ENCODE peak calls at places on chromosome 22, in four cellular contexts. One of them, this sample, is unnamed.

GRCh38 chr22:25100972-25101371 is 98.7 kb upstream of the CRYBB3 start:
- DNase-seq in upper lobe of right lung: no peak
- DNase-seq in PC-3: no peak
- DNase-seq in cardiac fibroblast: no peak
- DNase-seq in this sample: no peak

GRCh38 chr22:39212721-39213376 is 31.9 kb downstream of the PDGFB start:
- DNase-seq in upper lobe of right lung: peak
- DNase-seq in PC-3: peak
- DNase-seq in cardiac fibroblast: peak
- DNase-seq in this sample: peak

GRCh38 chr22:47334596-47334995 is 572.1 kb downstream of the TBC1D22A start:
- DNase-seq in upper lobe of right lung: no peak
- DNase-seq in PC-3: no peak
- DNase-seq in cardiac fibroblast: no peak
- DNase-seq in this sample: no peak

GRCh38 chr22:33635766-33636165 is 284.5 kb downstream of the LARGE1 start:
- DNase-seq in upper lobe of right lung: no peak
- DNase-seq in PC-3: no peak
- DNase-seq in cardiac fibroblast: no peak
- DNase-seq in this sample: no peak

GRCh38 chr22:39090426-39091064 is 6.5 kb upstream of the APOBEC3H start:
- DNase-seq in upper lobe of right lung: no peak
- DNase-seq in PC-3: peak
- DNase-seq in cardiac fibroblast: no peak
- DNase-seq in this sample: no peak

GRCh38 chr22:17726561-17727243 is 47.6 kb downstream of the BID start:
- DNase-seq in upper lobe of right lung: no peak
- DNase-seq in PC-3: no peak
- DNase-seq in cardiac fibroblast: no peak
- DNase-seq in this sample: no peak

GRCh38 chr22:28231423-28231822 is 312.4 kb upstream of the PITPNB start:
- DNase-seq in upper lobe of right lung: no peak
- DNase-seq in PC-3: no peak
- DNase-seq in cardiac fibroblast: peak
- DNase-seq in this sample: peak

GRCh38 chr22:44442186-44442465 is 55.9 kb downstream of the RTL6 start:
- DNase-seq in upper lobe of right lung: peak
- DNase-seq in PC-3: no peak
- DNase-seq in cardiac fibroblast: no peak
- DNase-seq in this sample: no peak

GRCh38 chr22:24176040-24176439 is 5.2 kb upstream of the SUSD2 start:
- DNase-seq in upper lobe of right lung: no peak
- DNase-seq in PC-3: no peak
- DNase-seq in cardiac fibroblast: no peak
- DNase-seq in this sample: no peak

GRCh38 chr22:38243007-38243775 is 29.6 kb downstream of the TMEM184B start:
- DNase-seq in upper lobe of right lung: no peak
- DNase-seq in PC-3: no peak
- DNase-seq in cardiac fibroblast: peak
- DNase-seq in this sample: no peak

GRCh38 chr22:33105501-33105911 is 47.3 kb upstream of the SYN3 start:
- DNase-seq in upper lobe of right lung: no peak
- DNase-seq in PC-3: no peak
- DNase-seq in cardiac fibroblast: no peak
- DNase-seq in this sample: peak

GRCh38 chr22:26674211-26675190 is 17.1 kb downstream of the MIAT start:
- DNase-seq in upper lobe of right lung: no peak
- DNase-seq in PC-3: no peak
- DNase-seq in cardiac fibroblast: no peak
- DNase-seq in this sample: no peak

GRCh38 chr22:44273175-44273574 is 39.6 kb downstream of the SHISAL1 start:
- DNase-seq in upper lobe of right lung: no peak
- DNase-seq in PC-3: no peak
- DNase-seq in cardiac fibroblast: no peak
- DNase-seq in this sample: no peak

GRCh38 chr22:39524089-39524752 is 3.9 kb downstream of the ATF4 start:
- DNase-seq in upper lobe of right lung: no peak
- DNase-seq in PC-3: no peak
- DNase-seq in cardiac fibroblast: no peak
- DNase-seq in this sample: no peak

GRCh38 chr22:47551438-47551788 is 789.0 kb downstream of the TBC1D22A start:
- DNase-seq in upper lobe of right lung: no peak
- DNase-seq in PC-3: no peak
- DNase-seq in cardiac fibroblast: no peak
- DNase-seq in this sample: no peak

GRCh38 chr22:29202231-29203192 is 3.2 kb upstream of the EMID1 start:
- DNase-seq in upper lobe of right lung: no peak
- DNase-seq in PC-3: peak
- DNase-seq in cardiac fibroblast: peak
- DNase-seq in this sample: peak

GRCh38 chr22:50121202-50121740 is 31.5 kb downstream of the MOV10L1 start:
- DNase-seq in upper lobe of right lung: no peak
- DNase-seq in PC-3: no peak
- DNase-seq in cardiac fibroblast: no peak
- DNase-seq in this sample: no peak

GRCh38 chr22:17672417-17672991 is 33.9 kb downstream of the BCL2L13 start:
- DNase-seq in upper lobe of right lung: no peak
- DNase-seq in PC-3: peak
- DNase-seq in cardiac fibroblast: no peak
- DNase-seq in this sample: no peak

GRCh38 chr22:38180841-38181452 is 683 bp downstream of the PLA2G6 start:
- DNase-seq in upper lobe of right lung: peak
- DNase-seq in PC-3: peak
- DNase-seq in cardiac fibroblast: no peak
- DNase-seq in this sample: no peak

GRCh38 chr22:35915477-35916013 is 113.1 kb downstream of the RBFOX2 start:
- DNase-seq in upper lobe of right lung: no peak
- DNase-seq in PC-3: peak
- DNase-seq in cardiac fibroblast: no peak
- DNase-seq in this sample: peak

GRCh38 chr22:50015451-50016307 is 3.1 kb upstream of the IL17REL start:
- DNase-seq in upper lobe of right lung: peak
- DNase-seq in PC-3: no peak
- DNase-seq in cardiac fibroblast: no peak
- DNase-seq in this sample: no peak

GRCh38 chr22:23063539-23064380 is 6.6 kb upstream of the GNAZ start:
- DNase-seq in upper lobe of right lung: peak
- DNase-seq in PC-3: no peak
- DNase-seq in cardiac fibroblast: no peak
- DNase-seq in this sample: no peak

GRCh38 chr22:31329453-31330215 is 16.5 kb downstream of the PATZ1 start:
- DNase-seq in upper lobe of right lung: no peak
- DNase-seq in PC-3: no peak
- DNase-seq in cardiac fibroblast: no peak
- DNase-seq in this sample: no peak

GRCh38 chr22:17851754-17852153 is 77.5 kb upstream of the BID start:
- DNase-seq in upper lobe of right lung: no peak
- DNase-seq in PC-3: no peak
- DNase-seq in cardiac fibroblast: peak
- DNase-seq in this sample: no peak

GRCh38 chr22:17258015-17258827 is 39.0 kb upstream of the ADA2 start:
- DNase-seq in upper lobe of right lung: no peak
- DNase-seq in PC-3: peak
- DNase-seq in cardiac fibroblast: peak
- DNase-seq in this sample: no peak

GRCh38 chr22:23182289-23183106 is 2.2 kb downstream of the BCR start:
- DNase-seq in upper lobe of right lung: no peak
- DNase-seq in PC-3: peak
- DNase-seq in cardiac fibroblast: no peak
- DNase-seq in this sample: no peak

GRCh38 chr22:29011200-29011867 is 50.3 kb downstream of the C22orf31 start:
- DNase-seq in upper lobe of right lung: peak
- DNase-seq in PC-3: no peak
- DNase-seq in cardiac fibroblast: no peak
- DNase-seq in this sample: no peak

GRCh38 chr22:28012811-28013460 is 93.9 kb upstream of the PITPNB start:
- DNase-seq in upper lobe of right lung: no peak
- DNase-seq in PC-3: no peak
- DNase-seq in cardiac fibroblast: no peak
- DNase-seq in this sample: no peak

GRCh38 chr22:49951986-49952896 is 8.3 kb upstream of the PIM3 start:
- DNase-seq in upper lobe of right lung: no peak
- DNase-seq in PC-3: peak
- DNase-seq in cardiac fibroblast: peak
- DNase-seq in this sample: no peak

GRCh38 chr22:39176673-39177455 is 24.4 kb upstream of the CBX7 start:
- DNase-seq in upper lobe of right lung: no peak
- DNase-seq in PC-3: no peak
- DNase-seq in cardiac fibroblast: no peak
- DNase-seq in this sample: no peak

GRCh38 chr22:38467904-38468760 is at the start of gene KDELR3:
- DNase-seq in upper lobe of right lung: peak
- DNase-seq in PC-3: peak
- DNase-seq in cardiac fibroblast: peak
- DNase-seq in this sample: peak

GRCh38 chr22:24176630-24177029 is 4.7 kb upstream of the SUSD2 start:
- DNase-seq in upper lobe of right lung: no peak
- DNase-seq in PC-3: no peak
- DNase-seq in cardiac fibroblast: peak
- DNase-seq in this sample: no peak

GRCh38 chr22:17706451-17706900 is 67.8 kb downstream of the BID start:
- DNase-seq in upper lobe of right lung: no peak
- DNase-seq in PC-3: peak
- DNase-seq in cardiac fibroblast: peak
- DNase-seq in this sample: peak

GRCh38 chr22:50398698-50399648 is 55.8 kb downstream of the PPP6R2 start:
- DNase-seq in upper lobe of right lung: no peak
- DNase-seq in PC-3: no peak
- DNase-seq in cardiac fibroblast: no peak
- DNase-seq in this sample: no peak

GRCh38 chr22:32331918-32332725 is 25.5 kb upstream of the RFPL3 start:
- DNase-seq in upper lobe of right lung: peak
- DNase-seq in PC-3: no peak
- DNase-seq in cardiac fibroblast: no peak
- DNase-seq in this sample: no peak

GRCh38 chr22:23225724-23226496 is 45.6 kb downstream of the BCR start:
- DNase-seq in upper lobe of right lung: peak
- DNase-seq in PC-3: peak
- DNase-seq in cardiac fibroblast: peak
- DNase-seq in this sample: peak

GRCh38 chr22:21978564-21979386 is 3.8 kb downstream of the TOP3B start:
- DNase-seq in upper lobe of right lung: peak
- DNase-seq in PC-3: no peak
- DNase-seq in cardiac fibroblast: no peak
- DNase-seq in this sample: no peak

DNA sequence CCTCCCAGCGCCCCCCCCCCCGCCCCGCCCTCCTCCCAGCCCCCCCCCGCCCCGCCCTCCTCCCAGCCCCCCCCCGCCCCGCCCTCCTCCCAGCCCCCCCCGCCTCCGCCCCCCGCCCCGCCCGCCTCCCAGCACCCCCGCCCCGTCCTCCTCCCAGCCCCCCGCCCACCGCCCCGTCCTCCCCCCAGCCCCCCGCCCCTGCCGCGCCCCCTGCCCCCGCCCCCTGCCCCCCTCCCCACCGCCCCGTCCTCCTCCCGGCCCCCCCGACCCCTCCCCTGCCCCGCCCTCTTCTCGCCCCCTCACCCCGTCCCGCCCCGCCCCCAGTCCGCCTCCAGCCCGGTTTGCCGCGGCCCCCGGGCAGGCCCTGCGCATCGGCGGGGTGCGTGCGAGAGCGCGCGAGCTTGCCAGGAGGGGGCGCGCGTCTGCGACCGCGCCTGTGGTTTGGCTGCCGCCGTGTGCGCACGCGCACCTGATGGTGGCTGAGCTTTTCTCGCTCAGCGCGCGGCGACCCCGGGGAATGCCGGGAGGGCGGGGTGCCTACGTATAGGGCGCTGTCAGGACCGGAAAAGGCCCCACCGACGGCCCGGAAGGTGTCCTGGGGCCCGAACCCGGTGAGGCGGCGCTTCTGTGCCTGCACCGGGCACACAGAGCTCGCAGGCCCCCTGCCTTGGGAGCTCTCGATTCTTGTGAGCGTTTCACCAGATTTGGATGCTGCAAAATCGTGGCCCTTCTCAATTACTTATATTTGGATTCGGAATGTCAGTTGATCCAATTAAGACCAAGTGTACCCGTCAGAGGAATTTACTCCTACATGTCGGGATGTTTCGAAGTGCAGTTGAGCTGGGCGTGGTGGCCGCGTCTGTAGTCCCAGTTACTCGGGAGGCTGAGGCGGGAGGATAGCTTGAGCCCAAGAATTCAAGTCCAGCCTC is 501 bp upstream of the TTLL12 start:
- DNase-seq in upper lobe of right lung: peak
- DNase-seq in PC-3: peak
- DNase-seq in cardiac fibroblast: peak
- DNase-seq in this sample: peak
- TF ChIP-seq CTCF in upper lobe of right lung: peak
- TF ChIP-seq CTCF in PC-3: peak
- TF ChIP-seq CTCF in cardiac fibroblast: no peak
- TF ChIP-seq CTCF in this sample: peak

DNA sequence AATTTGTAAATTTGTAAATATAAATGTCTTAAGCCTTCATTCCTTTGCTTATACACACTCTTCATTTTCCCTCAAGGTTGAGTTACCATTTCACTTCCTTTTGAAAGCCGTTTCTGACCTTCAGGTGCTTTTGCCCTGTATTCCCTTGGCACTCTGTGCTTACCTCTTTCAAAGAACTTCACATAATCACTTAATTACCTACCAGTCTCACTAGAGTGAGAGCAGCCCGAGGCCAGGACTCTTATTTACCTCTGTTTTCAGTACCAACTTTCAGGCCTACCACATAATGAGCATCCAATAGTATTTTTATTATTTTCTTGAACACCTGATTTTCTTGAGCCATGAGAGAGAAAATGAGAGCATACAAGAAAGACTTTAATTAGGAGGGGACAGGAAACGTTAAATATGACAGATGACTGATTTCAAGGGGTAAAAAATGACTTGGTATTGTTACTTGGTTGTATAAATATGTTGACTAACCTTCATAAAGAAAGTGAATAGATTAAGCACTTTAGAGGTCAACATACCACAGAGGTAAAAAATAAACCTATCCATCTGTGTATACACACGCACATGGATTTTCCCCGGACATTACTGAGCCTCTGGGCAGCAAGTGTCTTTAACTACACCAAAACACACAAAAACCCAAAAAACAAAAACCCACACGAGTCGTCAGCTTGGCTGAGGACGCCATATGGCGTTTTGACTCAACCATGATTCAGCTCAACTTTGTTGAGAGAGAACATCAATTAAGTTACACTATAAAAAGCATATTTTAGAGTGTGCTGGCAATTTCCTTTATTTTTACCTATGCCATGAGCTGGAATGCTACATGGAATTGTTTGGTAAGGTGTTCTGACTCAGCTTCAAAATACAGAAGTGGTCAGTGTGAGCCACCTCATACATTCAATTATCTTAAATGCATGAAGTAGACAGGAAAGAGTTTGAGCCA is 7.6 kb downstream of the ATXN10 start:
- DNase-seq in upper lobe of right lung: no peak
- DNase-seq in PC-3: peak
- DNase-seq in cardiac fibroblast: no peak
- DNase-seq in this sample: peak
- H3K4me3 ChIP-seq in upper lobe of right lung: no peak
- H3K4me3 ChIP-seq in PC-3: peak
- H3K4me3 ChIP-seq in cardiac fibroblast: no peak
- H3K4me3 ChIP-seq in this sample: no peak

GRCh38 chr22:20016734-20017621 is at the start of gene ARVCF:
- DNase-seq in upper lobe of right lung: peak
- DNase-seq in PC-3: peak
- DNase-seq in cardiac fibroblast: peak
- DNase-seq in this sample: peak
- TF ChIP-seq CTCF in upper lobe of right lung: peak
- TF ChIP-seq CTCF in PC-3: no peak
- TF ChIP-seq CTCF in cardiac fibroblast: no peak
- TF ChIP-seq CTCF in this sample: no peak

GRCh38 chr22:40607506-40607905 is 29.0 kb downstream of the MRTFA start:
- DNase-seq in upper lobe of right lung: no peak
- DNase-seq in PC-3: no peak
- DNase-seq in cardiac fibroblast: no peak
- DNase-seq in this sample: no peak
- H3K4me3 ChIP-seq in upper lobe of right lung: no peak
- H3K4me3 ChIP-seq in PC-3: no peak
- H3K4me3 ChIP-seq in cardiac fibroblast: no peak
- H3K4me3 ChIP-seq in this sample: no peak